ENCODE peak calls at places on chromosome 20, in eight cellular contexts. O is H1, Y is endothelial cell of umbilical vein, M is HCT116, R is spleen, Q is breast epithelium, C is stomach, B is prostate gland. V is an unnamed sample.

GRCh38 chr20:46282669-46283068 is 25.6 kb downstream of the CDH22 start:
- DNase-seq in O (no peak), Y (no peak), M (no peak), R (peak), Q (no peak), C (no peak), B (no peak), V (no peak)

GRCh38 chr20:8255945-8256632 is 124.0 kb downstream of the PLCB1 start:
- DNase-seq in O (no peak), Y (no peak), M (no peak), R (no peak), Q (no peak), C (no peak), B (no peak), V (no peak)

GRCh38 chr20:47972916-47973309 is 187.6 kb upstream of the SULF2 start:
- DNase-seq in O (no peak), Y (no peak), M (no peak), R (peak), Q (no peak), C (no peak), B (no peak), V (no peak)

GRCh38 chr20:50244352-50245149 is 53.9 kb downstream of the CEBPB start:
- DNase-seq in O (no peak), Y (no peak), M (peak), R (no peak), Q (peak), C (peak), B (no peak), V (no peak)

GRCh38 chr20:47487175-47487917 is 14.3 kb upstream of the NCOA3 start:
- DNase-seq in O (no peak), Y (peak), M (no peak), R (peak), Q (no peak), C (no peak), B (no peak), V (peak)

GRCh38 chr20:4973330-4974097 is 27.8 kb downstream of the SLC23A2 start:
- DNase-seq in O (no peak), Y (peak), M (no peak), R (peak), Q (no peak), C (peak), B (no peak), V (peak)

GRCh38 chr20:41174782-41175181 is 37.4 kb downstream of the PLCG1 start:
- DNase-seq in O (no peak), Y (no peak), M (no peak), R (peak), Q (peak), C (peak), B (peak), V (peak)

GRCh38 chr20:56636701-56637100 is 7.6 kb downstream of the TFAP2C start:
- DNase-seq in O (no peak), Y (no peak), M (no peak), R (no peak), Q (no peak), C (no peak), B (no peak), V (no peak)

GRCh38 chr20:5971203-5971602 is 20.8 kb downstream of the MCM8 start:
- DNase-seq in O (no peak), Y (no peak), M (no peak), R (no peak), Q (no peak), C (no peak), B (no peak), V (no peak)

GRCh38 chr20:17995967-17996819 is 27.4 kb downstream of the MGME1 start:
- DNase-seq in O (no peak), Y (peak), M (peak), R (peak), Q (no peak), C (no peak), B (peak), V (no peak)

GRCh38 chr20:45487231-45487635 is 17.7 kb downstream of the WFDC2 start:
- DNase-seq in O (peak), Y (no peak), M (no peak), R (no peak), Q (no peak), C (no peak), B (no peak), V (no peak)

DNA sequence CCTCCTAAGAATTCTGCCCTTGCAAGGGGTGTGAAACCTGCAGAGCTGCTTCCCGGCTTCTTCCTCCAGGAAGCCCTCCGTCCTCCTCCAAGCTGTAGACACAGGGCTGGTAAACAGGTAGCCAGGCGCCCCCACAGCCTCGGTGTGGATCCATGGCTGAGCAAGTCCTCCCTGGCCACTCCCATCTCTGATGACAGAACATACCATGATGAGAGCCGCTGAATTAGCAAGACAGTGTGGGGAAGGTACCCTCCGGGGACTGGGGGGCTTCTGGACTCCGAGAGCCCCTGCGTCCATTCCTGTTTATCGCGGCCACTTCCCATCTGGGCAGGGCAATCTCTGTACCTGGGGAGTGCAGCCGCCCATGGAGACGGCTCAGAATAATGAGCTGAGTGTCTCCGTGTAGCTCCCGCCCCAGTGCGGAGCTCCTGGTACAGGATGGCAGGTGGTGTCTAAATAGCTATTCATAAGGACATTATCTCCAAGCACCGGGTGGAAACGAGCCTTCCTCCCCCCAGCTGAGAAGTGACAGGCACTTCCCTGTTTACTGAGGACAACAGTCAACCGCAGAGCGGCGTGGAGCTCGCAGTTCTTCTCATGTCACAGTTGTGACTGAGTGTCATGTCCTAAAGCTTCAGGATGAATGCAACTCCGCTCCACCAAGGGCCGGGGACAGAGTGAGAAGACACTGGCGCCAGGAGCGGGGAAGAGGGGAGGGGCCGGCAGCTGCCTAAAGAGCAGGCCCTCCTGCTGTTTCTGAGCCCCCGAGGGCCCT is 22.7 kb upstream of the NTSR1 start:
- DNase-seq in O (no peak), Y (no peak), M (no peak), R (peak), Q (no peak), C (peak), B (peak), V (peak)
- TF ChIP-seq POLR2AphosphoS5 in O (no peak), Y (no peak), M (no peak), R (peak), Q (no peak), C (no peak), B (no peak), V (peak)

DNA sequence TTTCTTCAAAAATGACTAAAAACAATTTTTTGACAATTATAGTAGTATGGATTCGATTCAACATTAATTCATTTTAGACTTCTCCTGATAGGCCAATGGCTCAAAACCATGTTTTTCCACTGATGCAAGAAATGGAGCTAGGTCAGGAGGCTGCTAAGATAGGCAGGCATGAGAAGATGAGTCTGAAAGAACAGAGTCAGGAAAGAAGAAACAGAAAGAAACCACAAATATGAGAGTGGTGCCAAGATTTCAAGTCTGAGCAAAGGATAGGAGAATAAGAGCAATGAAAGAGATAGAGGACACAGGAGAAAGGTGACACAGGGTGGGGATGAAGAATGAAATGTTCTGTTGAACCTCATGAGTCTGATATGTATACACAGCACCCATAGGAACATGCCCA is 112.2 kb downstream of the TASP1 start:
- DNase-seq in O (no peak), Y (no peak), M (no peak), R (no peak), Q (no peak), C (no peak), B (no peak), V (no peak)
- TF ChIP-seq POLR2A in O (no peak), Y (no peak), M (no peak), R (no peak), Q (no peak), C (no peak), B (no peak), V (no peak)

DNA sequence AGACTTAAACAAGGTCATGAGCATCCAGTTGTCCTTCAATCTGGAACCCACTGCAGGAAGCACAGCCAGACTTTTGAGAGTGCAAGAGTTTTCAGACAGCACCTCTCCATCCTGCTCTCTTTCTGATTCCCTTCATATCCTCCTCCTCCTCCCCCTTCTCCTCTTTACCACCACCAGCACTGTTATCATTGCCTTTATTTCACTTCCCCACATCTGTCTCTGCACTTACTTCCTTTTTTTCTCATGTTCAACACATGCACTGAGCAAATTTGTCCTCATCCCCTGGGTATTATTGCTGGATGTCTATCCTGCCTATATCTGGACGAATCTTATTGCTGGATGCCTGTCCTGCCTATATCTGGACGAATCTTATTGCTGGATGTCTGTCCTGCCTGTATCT is 554.8 kb downstream of the DHX35 start:
- DNase-seq in O (no peak), Y (no peak), M (no peak), R (no peak), Q (no peak), C (no peak), B (no peak), V (no peak)
- H3K4me3 ChIP-seq in O (no peak), Y (no peak), M (no peak), R (no peak), Q (no peak), C (no peak), B (no peak), V (no peak)

DNA sequence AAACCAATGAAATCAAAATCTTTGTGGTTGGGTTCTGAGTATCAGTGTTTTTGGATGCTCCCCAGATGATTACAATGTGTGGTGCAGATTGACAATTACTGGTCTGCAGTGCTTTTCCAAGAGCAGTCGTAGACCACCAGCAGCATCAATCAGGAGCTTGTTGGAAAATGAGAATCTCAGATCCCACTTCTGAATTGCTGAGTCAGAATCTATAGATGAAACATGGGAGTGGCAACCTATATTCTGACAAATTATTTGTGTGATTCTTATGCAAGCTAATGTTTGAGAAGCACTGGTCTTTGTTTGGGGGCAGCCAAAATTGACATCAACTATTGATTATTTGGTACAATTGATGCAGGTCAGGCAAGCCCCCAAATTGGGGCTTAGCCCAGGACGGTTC is 539.9 kb upstream of the BTBD3 start:
- DNase-seq in O (no peak), Y (no peak), M (no peak), R (no peak), Q (no peak), C (no peak), B (no peak), V (no peak)
- TF ChIP-seq POLR2AphosphoS5 in O (no peak), Y (no peak), M (no peak), R (no peak), Q (no peak), C (no peak), B (no peak), V (no peak)

DNA sequence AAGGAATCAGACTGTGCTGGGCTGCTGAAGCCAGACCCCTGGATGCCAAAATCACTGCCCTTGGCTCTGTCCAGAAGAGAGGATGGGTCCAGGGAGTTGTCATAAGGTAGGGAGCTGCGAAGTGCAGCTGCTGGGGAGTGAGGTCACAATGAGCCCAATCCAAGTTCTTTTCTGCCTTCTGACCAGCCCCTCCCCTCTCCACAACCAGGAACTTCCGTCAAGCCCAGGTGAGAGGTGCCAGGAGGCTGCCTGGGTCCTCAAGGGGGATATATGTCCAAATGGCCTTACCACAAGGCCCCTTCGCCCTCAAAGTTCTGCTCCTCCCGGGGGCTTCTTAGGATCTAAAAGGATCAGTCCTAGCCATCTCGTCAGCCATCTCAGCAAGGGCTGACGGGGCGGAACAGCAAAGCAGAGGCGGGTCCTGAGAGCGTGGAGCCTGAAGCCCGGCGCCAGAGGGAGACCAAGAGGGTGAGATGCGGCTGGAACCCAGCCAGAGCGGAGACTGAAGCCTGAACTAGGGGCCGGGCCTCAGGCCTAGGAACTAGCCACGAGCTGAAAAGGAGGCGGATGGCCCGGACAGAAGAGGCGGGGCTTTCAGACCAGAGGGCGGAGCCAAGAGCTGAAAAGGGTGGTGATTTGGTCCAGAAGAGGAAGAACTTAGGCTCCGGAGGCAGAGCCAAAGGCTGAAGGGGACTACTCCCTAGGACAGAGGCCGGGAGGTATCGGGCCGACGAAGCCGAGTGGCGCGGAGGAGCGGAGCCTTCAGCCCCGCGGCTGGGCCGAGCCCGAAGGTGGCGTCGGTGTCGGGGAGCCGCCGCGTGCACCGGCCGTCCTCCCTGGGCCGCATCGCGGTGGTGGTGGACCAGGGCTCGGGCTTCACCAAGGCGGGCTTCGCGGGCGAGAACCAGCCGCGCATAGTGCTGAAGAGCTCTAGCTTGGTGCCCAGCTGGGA is at the start of gene ACTL10:
- DNase-seq in O (peak), Y (peak), M (no peak), R (peak), Q (peak), C (peak), B (peak), V (peak)
- TF ChIP-seq POLR2A in O (peak), Y (peak), M (no peak), R (peak), Q (no peak), C (no peak), B (peak), V (peak)

GRCh38 chr20:16729080-16729479 is 746 bp upstream of the SNRPB2 start:
- DNase-seq in O (no peak), Y (no peak), M (no peak), R (no peak), Q (no peak), C (no peak), B (no peak), V (no peak)
- H3K4me3 ChIP-seq in O (peak), Y (no peak), M (peak), R (peak), Q (peak), C (peak), B (no peak), V (no peak)

GRCh38 chr20:3818155-3819151 is 1.9 kb upstream of the AP5S1 start:
- DNase-seq in O (peak), Y (peak), M (peak), R (peak), Q (peak), C (peak), B (peak), V (peak)

GRCh38 chr20:3820901-3821727 is 767 bp downstream of the AP5S1 start:
- DNase-seq in O (no peak), Y (no peak), M (no peak), R (no peak), Q (no peak), C (no peak), B (no peak), V (no peak)

GRCh38 chr20:3819413-3820047 is 817 bp upstream of the AP5S1 start:
- DNase-seq in O (peak), Y (no peak), M (no peak), R (peak), Q (no peak), C (no peak), B (no peak), V (no peak)

GRCh38 chr20:3821996-3822395 is 1.6 kb downstream of the AP5S1 start:
- DNase-seq in O (no peak), Y (no peak), M (no peak), R (peak), Q (no peak), C (no peak), B (no peak), V (no peak)

DNA sequence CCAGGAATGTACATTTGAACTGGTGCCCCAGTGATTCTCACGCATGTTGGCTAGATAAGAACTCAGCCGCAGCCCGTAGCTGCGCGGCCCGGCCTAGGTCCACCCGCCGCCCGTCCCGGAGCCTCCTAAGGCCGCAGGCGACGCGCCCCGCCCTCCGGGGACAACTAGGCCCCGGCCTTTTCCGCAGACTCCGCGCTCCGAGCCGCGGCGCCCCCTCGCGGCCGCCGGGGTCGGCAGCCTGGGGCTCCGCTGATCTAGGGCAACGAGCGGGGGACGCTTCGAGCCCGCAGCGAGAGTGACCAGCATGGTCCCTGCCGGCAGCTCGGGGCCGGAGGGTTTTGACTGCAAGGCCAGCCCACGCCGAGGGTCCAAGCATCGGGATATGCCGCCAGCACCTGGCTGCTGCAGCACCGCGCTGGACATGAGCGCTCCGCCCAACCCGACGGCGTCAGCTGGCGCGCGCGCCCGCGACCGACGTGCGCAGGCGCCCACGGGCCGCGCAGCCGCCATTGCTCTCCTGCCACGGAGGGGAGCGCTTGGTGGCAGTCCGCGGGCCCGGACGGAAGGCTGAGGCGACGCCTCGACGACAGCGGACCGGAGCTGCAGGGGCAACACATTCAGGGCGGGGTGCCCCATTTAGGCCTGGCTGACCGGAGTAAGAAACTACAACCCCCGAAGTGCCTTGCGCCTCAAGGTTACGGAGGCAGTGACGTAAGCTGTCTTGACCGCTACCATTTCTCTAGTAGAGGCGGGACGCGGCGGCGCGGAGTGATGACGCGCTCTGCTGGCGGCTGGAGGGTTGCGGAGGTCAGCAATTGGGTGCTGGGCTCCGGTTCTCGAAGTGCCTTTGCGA is at the start of gene AP5S1:
- DNase-seq in O (peak), Y (peak), M (peak), R (peak), Q (peak), C (peak), B (peak), V (peak)
- TF ChIP-seq POLR2AphosphoS5 in O (peak), Y (peak), M (peak), R (peak), Q (peak), C (peak), B (peak), V (peak)

V was measured in transverse colon.